ENCODE peak calls at places on chromosome 17, in seven cellular contexts. A is HCT116, T is spleen, R is endothelial cell of umbilical vein, C is prostate gland, O is stomach, Y is breast epithelium. Z is an unnamed sample. For H3K36me3, the result is how much of the 10 kb centered on the place peaks cover.

GRCh38 chr17:78337244-78338109 is 22.4 kb downstream of the SOCS3 start:
- DNase-seq in Y (no peak), A (no peak), O (no peak), C (no peak), R (no peak), T (peak), Z (no peak)

GRCh38 chr17:273994-274832 is 78.4 kb downstream of the RPH3AL start:
- DNase-seq in A (no peak), C (no peak), O (peak), T (peak), R (no peak), Y (no peak), Z (no peak)

GRCh38 chr17:72169823-72170222 is 49.0 kb downstream of the SOX9 start:
- DNase-seq in Y (no peak), R (no peak), T (no peak), C (no peak), A (no peak), O (no peak), Z (no peak)

GRCh38 chr17:76805319-76805718 is 62.9 kb upstream of the MGAT5B start:
- DNase-seq in C (no peak), T (no peak), O (no peak), R (no peak), Y (no peak), A (no peak), Z (no peak)

GRCh38 chr17:18324140-18325049 is 9.3 kb downstream of the SMCR8 start:
- DNase-seq in O (no peak), R (no peak), C (no peak), Y (no peak), A (no peak), T (no peak), Z (no peak)

GRCh38 chr17:78414178-78415162 is 36.0 kb downstream of the PGS1 start:
- DNase-seq in C (no peak), Y (no peak), T (peak), A (no peak), R (no peak), O (no peak), Z (no peak)

GRCh38 chr17:3802461-3803307 is 1.7 kb upstream of the ITGAE start:
- DNase-seq in R (no peak), Y (no peak), A (no peak), O (no peak), C (peak), T (no peak), Z (no peak)

GRCh38 chr17:81239714-81240555 is 817 bp downstream of the NDUFAF8 start:
- DNase-seq in O (no peak), T (no peak), A (no peak), R (peak), C (no peak), Y (no peak), Z (no peak)

GRCh38 chr17:8447816-8448215 is 12.1 kb downstream of the NDEL1 start:
- DNase-seq in O (no peak), Y (no peak), R (no peak), T (no peak), A (no peak), C (no peak), Z (no peak)

GRCh38 chr17:9467518-9467917 is 108.1 kb downstream of the STX8 start:
- DNase-seq in R (no peak), Y (no peak), O (no peak), T (no peak), C (no peak), A (no peak), Z (no peak)

GRCh38 chr17:82443465-82444283 is 6.9 kb downstream of the CYBC1 start:
- DNase-seq in T (peak), Y (no peak), O (no peak), R (no peak), A (no peak), C (peak), Z (no peak)

GRCh38 chr17:41531993-41532392 is 3.9 kb upstream of the KRT19 start:
- DNase-seq in R (no peak), O (no peak), A (no peak), T (no peak), Y (no peak), C (no peak), Z (no peak)

GRCh38 chr17:61007980-61008379 is 330.3 kb downstream of the BCAS3 start:
- DNase-seq in T (no peak), O (peak), C (no peak), A (no peak), R (no peak), Y (no peak), Z (no peak)

GRCh38 chr17:28227278-28228108 is 91.5 kb upstream of the TMEM97 start:
- DNase-seq in O (peak), T (peak), C (peak), Y (peak), A (peak), R (no peak), Z (no peak)

GRCh38 chr17:78358538-78359215 is 1.2 kb downstream of the SOCS3 start:
- DNase-seq in R (peak), C (no peak), A (no peak), Y (no peak), T (no peak), O (peak), Z (no peak)

GRCh38 chr17:4017377-4017776 is 53.1 kb upstream of the ATP2A3 start:
- DNase-seq in T (no peak), A (no peak), O (no peak), C (no peak), Y (no peak), R (no peak), Z (no peak)

GRCh38 chr17:41654134-41654907 is 29.9 kb upstream of the KRT17 start:
- DNase-seq in A (peak), O (peak), Y (peak), T (peak), C (peak), R (no peak), Z (no peak)

GRCh38 chr17:34420900-34421299 is 57.9 kb upstream of the CCL1 start:
- DNase-seq in Y (no peak), A (no peak), C (no peak), R (no peak), O (no peak), T (no peak), Z (no peak)

GRCh38 chr17:16428098-16428882 is 12.9 kb downstream of the TRPV2 start:
- DNase-seq in C (no peak), O (peak), T (no peak), A (no peak), R (peak), Y (no peak), Z (no peak)

GRCh38 chr17:7483238-7484066 is 714 bp upstream of the POLR2A start:
- DNase-seq in T (peak), A (peak), O (peak), C (peak), R (peak), Y (peak), Z (peak)

GRCh38 chr17:43312011-43312410 is 78.2 kb upstream of the RNU2-1 start:
- DNase-seq in O (no peak), Y (no peak), R (no peak), T (peak), A (no peak), C (no peak), Z (no peak)
- H3K27ac ChIP-seq in O (no peak), Y (no peak), R (no peak), T (no peak), A (no peak), C (no peak), Z (no peak)

GRCh38 chr17:62587554-62587953 is 39.9 kb upstream of the MRC2 start:
- DNase-seq in T (no peak), R (no peak), C (no peak), A (no peak), O (no peak), Y (no peak), Z (no peak)

GRCh38 chr17:62595484-62595883 is 32.0 kb upstream of the MRC2 start:
- DNase-seq in R (no peak), O (no peak), C (no peak), Y (no peak), A (no peak), T (no peak), Z (no peak)

GRCh38 chr17:62596662-62597061 is 30.8 kb upstream of the MRC2 start:
- DNase-seq in A (no peak), Y (no peak), O (no peak), T (no peak), C (no peak), R (no peak), Z (no peak)

GRCh38 chr17:62592305-62593099 is 35.0 kb upstream of the MRC2 start:
- DNase-seq in R (peak), C (no peak), Y (no peak), A (no peak), T (no peak), O (no peak), Z (no peak)

GRCh38 chr17:62591323-62591722 is 36.1 kb upstream of the MRC2 start:
- DNase-seq in C (no peak), R (no peak), A (no peak), T (no peak), O (no peak), Y (no peak), Z (no peak)
- H3K36me3 ChIP-seq in C (under half), R (under half), A (under half), T (under half), O (half or more), Y (under half), Z (half or more)

GRCh38 chr17:56600246-56600645 is 6.7 kb downstream of the NOG start:
- DNase-seq in O (no peak), Y (no peak), C (no peak), R (no peak), A (no peak), T (no peak), Z (no peak)
- TF ChIP-seq POLR2AphosphoS5 in O (no peak), Y (no peak), C (no peak), R (no peak), A (no peak), T (no peak), Z (no peak)

GRCh38 chr17:74860999-74861553 is 1.4 kb upstream of the GRIN2C start:
- DNase-seq in R (no peak), A (no peak), O (no peak), Y (no peak), T (no peak), C (no peak), Z (no peak)
- H3K27ac ChIP-seq in R (no peak), A (no peak), O (no peak), Y (no peak), T (no peak), C (no peak), Z (no peak)

GRCh38 chr17:49407981-49408501 is 6.6 kb downstream of the PHB1 start:
- DNase-seq in C (peak), Y (peak), T (peak), A (peak), R (peak), O (peak), Z (no peak)
- H3K36me3 ChIP-seq in C (under half), Y (under half), T (half or more), A (half or more), R (under half), O (half or more), Z (half or more)

GRCh38 chr17:65079489-65079900 is 23.0 kb upstream of the GNA13 start:
- DNase-seq in R (no peak), Y (no peak), A (no peak), O (no peak), T (no peak), C (no peak), Z (no peak)
- TF ChIP-seq POLR2AphosphoS5 in R (no peak), Y (no peak), A (no peak), O (no peak), T (no peak), C (no peak), Z (no peak)

DNA sequence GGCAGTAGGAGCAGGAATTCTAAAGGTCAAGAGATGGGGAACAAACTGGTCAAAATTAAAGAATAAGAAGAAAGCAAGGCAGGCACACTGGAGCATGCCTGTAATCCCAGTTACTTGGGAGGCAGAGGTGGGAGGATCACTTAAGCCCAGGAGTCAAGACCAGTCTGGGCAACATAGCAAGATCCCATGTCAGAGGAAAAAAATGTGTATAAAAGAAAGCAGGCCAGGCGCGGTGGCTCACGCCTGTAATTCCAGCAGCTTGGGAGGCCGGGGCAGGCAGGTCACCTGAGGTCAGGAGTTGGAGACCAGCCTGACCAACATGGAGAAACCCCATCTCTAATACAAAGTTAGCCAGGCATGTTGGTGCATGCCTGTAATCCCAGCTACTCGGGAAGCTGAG is 43.9 kb downstream of the ZNF207 start:
- DNase-seq in Y (no peak), R (no peak), T (no peak), A (no peak), O (no peak), C (no peak), Z (no peak)
- H3K27ac ChIP-seq in Y (no peak), R (no peak), T (no peak), A (no peak), O (no peak), C (no peak), Z (no peak)

GRCh38 chr17:19660219-19660870 is 11.8 kb downstream of the ALDH3A2 start:
- DNase-seq in R (no peak), O (no peak), A (no peak), Y (no peak), T (no peak), C (no peak), Z (no peak)
- H3K36me3 ChIP-seq in R (under half), O (half or more), A (under half), Y (under half), T (under half), C (under half), Z (under half)

DNA sequence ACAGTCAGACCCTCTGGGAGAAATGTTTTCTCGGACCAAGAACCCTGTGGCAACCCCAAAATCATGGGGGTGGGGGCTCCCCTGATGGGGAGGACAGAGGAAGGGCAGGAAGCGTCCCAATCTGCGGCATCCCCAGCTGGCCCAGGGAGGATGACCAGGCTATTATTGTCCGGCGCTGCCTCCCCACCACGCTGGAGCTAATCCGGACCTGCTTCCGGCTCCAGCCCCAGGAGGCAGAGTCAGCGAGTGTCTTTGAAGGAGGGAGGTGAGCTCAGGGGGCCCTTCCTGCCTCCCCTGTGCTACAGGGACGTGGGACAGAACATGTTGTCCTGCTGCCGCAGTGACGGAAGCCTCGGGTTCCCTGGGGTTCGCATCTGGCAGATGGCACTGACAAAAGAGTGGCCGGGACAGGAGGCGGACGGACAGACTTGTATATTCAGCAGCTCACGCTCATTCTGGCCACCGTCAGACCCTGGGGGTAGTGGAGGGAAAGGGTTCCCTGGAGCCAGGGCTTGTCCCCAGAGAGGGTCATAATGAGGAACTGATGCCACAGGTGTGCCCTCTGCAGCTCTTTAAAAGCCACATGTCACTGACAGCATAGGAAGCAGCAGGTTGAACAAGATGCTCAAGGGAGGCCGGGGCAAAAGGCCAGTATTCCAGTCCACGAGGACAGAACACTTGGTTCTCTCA is 54.3 kb upstream of the CDC42EP4 start:
- DNase-seq in A (no peak), O (no peak), C (no peak), T (no peak), Y (no peak), R (no peak), Z (no peak)
- TF ChIP-seq POLR2AphosphoS5 in A (no peak), O (peak), C (no peak), T (peak), Y (no peak), R (no peak), Z (no peak)